ENCODE peak calls at places on chromosomes 16 and 17, in five cellular contexts. One of them, this sample, is unnamed.

GRCh38 chr17:44065668-44066203 is 735 bp downstream of the LSM12 start:
- DNase-seq in hepatocyte: no peak
- DNase-seq in psoas muscle: no peak
- DNase-seq in cardiac muscle cell: no peak
- DNase-seq in left lung: no peak
- DNase-seq in this sample: no peak

GRCh38 chr17:63425478-63425877 is 20.6 kb downstream of the CYB561 start:
- DNase-seq in hepatocyte: peak; percentile 91
- DNase-seq in psoas muscle: peak; percentile 68
- DNase-seq in cardiac muscle cell: peak; percentile 91
- DNase-seq in left lung: peak; percentile 66
- DNase-seq in this sample: no peak

GRCh38 chr16:64475627-64476351 is 646.1 kb downstream of the CDH11 start:
- DNase-seq in hepatocyte: peak; percentile 10
- DNase-seq in psoas muscle: no peak
- DNase-seq in cardiac muscle cell: peak; percentile 60
- DNase-seq in left lung: no peak
- DNase-seq in this sample: no peak

GRCh38 chr17:3167574-3167973 is 29.7 kb upstream of the OR1A2 start:
- DNase-seq in hepatocyte: no peak
- DNase-seq in psoas muscle: no peak
- DNase-seq in cardiac muscle cell: no peak
- DNase-seq in left lung: no peak
- DNase-seq in this sample: no peak

GRCh38 chr17:19447085-19447583 is 36.1 kb downstream of the RNF112 start:
- DNase-seq in hepatocyte: peak; percentile 86
- DNase-seq in psoas muscle: peak; percentile 31
- DNase-seq in cardiac muscle cell: peak; percentile 85
- DNase-seq in left lung: no peak
- DNase-seq in this sample: no peak

GRCh38 chr17:83155128-83156081 is 76.0 kb downstream of the METRNL start:
- DNase-seq in hepatocyte: no peak
- DNase-seq in psoas muscle: peak; percentile 48
- DNase-seq in cardiac muscle cell: peak; percentile 61
- DNase-seq in left lung: no peak
- DNase-seq in this sample: no peak

GRCh38 chr16:68084504-68085258 is 489 bp upstream of the NFATC3 start:
- DNase-seq in hepatocyte: peak; percentile 95
- DNase-seq in psoas muscle: peak; percentile 91
- DNase-seq in cardiac muscle cell: peak; percentile 72
- DNase-seq in left lung: peak; percentile 92
- DNase-seq in this sample: peak; percentile 95

GRCh38 chr16:57619133-57619605 is 9.3 kb upstream of the ADGRG1 start:
- DNase-seq in hepatocyte: no peak
- DNase-seq in psoas muscle: no peak
- DNase-seq in cardiac muscle cell: no peak
- DNase-seq in left lung: peak; percentile 29
- DNase-seq in this sample: no peak

GRCh38 chr17:81888105-81888987 is 3.0 kb downstream of the ALYREF start:
- DNase-seq in hepatocyte: no peak
- DNase-seq in psoas muscle: no peak
- DNase-seq in cardiac muscle cell: no peak
- DNase-seq in left lung: no peak
- DNase-seq in this sample: no peak

DNA sequence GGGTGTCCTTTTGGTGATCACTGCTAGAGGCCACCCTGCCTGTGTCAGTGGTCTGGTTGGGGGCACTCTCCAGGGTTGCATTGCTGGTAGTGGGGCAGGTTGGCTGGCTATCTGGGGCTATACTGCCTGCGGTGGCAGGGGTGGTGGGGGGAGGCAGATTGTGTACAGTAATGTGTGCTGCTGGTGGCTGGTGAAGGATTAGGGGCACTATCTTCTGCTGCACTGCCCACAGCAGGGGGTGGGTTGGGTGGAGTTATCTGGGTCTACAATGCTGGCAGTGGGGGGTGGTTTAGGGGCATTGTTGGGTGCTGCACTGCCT is 204.0 kb upstream of the WSB1 start:
- DNase-seq in hepatocyte: no peak
- DNase-seq in psoas muscle: no peak
- DNase-seq in cardiac muscle cell: no peak
- DNase-seq in left lung: no peak
- DNase-seq in this sample: no peak
- H3K9me3 ChIP-seq in hepatocyte: no peaks in the 10 kb centered on the region
- H3K9me3 ChIP-seq in psoas muscle: no peaks in the 10 kb centered on the region
- H3K9me3 ChIP-seq in cardiac muscle cell: no peaks in the 10 kb centered on the region
- H3K9me3 ChIP-seq in left lung: no peaks in the 10 kb centered on the region
- H3K9me3 ChIP-seq in this sample: no peaks in the 10 kb centered on the region

DNA sequence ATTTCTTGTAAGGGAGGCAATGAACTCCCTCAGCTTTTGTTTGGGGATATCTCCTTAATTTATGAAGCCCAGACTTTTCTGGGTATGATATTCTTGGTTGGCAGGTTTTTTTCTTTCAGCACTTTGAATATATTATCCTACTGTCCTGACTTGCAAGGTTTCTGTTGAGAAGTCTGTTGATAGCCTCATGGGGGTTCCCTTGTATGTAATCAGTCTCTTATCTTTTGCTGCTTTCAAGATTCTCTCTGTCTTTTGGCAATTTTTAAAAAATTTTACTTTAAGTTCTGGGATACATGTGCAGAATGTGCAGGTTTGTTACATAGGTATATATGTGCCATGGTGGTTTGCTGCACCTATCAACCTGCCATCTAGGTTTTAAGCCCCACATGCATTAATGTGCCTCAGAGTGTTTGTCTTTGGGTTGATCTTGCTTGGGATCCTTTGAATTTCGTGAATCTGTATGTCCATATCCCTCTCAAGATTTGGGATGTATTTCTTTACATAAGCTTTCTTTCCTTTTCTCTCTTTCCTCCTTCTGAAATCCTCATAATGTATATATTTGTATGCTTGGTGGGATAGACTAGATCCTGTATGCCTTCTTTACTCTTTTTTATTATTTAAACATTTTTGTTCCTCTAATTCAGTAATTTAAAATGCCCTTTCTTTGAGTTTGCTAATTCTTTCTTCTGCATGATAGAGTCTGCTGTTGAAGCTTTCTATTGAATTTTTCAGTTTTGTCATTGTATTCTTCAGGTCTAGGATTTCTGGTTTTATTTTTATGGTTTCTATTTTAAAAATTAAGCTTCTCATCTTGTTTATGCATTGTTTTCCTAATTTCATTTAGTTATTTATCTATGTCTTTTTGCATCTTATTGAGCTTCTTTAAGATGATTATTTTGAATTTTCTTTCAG is 5.2 kb upstream of the KRT25 start:
- DNase-seq in hepatocyte: no peak
- DNase-seq in psoas muscle: no peak
- DNase-seq in cardiac muscle cell: no peak
- DNase-seq in left lung: no peak
- DNase-seq in this sample: no peak
- H3K9me3 ChIP-seq in hepatocyte: peaks cover 15% of the 10 kb centered on the region
- H3K9me3 ChIP-seq in psoas muscle: peaks cover 26% of the 10 kb centered on the region
- H3K9me3 ChIP-seq in cardiac muscle cell: no peaks in the 10 kb centered on the region
- H3K9me3 ChIP-seq in left lung: peaks cover 59% of the 10 kb centered on the region
- H3K9me3 ChIP-seq in this sample: no peaks in the 10 kb centered on the region

GRCh38 chr17:22305356-22306071 is 613.2 kb downstream of the KCNJ18 start:
- DNase-seq in hepatocyte: no peak
- DNase-seq in psoas muscle: no peak
- DNase-seq in cardiac muscle cell: no peak
- DNase-seq in left lung: no peak
- DNase-seq in this sample: no peak

GRCh38 chr17:22303096-22303495 is 610.8 kb downstream of the KCNJ18 start:
- DNase-seq in hepatocyte: no peak
- DNase-seq in psoas muscle: no peak
- DNase-seq in cardiac muscle cell: no peak
- DNase-seq in left lung: no peak
- DNase-seq in this sample: no peak

GRCh38 chr17:22301353-22301745 is 609.0 kb downstream of the KCNJ18 start:
- DNase-seq in hepatocyte: no peak
- DNase-seq in psoas muscle: no peak
- DNase-seq in cardiac muscle cell: no peak
- DNase-seq in left lung: no peak
- DNase-seq in this sample: no peak

GRCh38 chr17:22303865-22304264 is 611.5 kb downstream of the KCNJ18 start:
- DNase-seq in hepatocyte: no peak
- DNase-seq in psoas muscle: no peak
- DNase-seq in cardiac muscle cell: no peak
- DNase-seq in left lung: no peak
- DNase-seq in this sample: no peak

GRCh38 chr17:22304667-22305303 is 612.5 kb downstream of the KCNJ18 start:
- DNase-seq in hepatocyte: no peak
- DNase-seq in psoas muscle: no peak
- DNase-seq in cardiac muscle cell: no peak
- DNase-seq in left lung: no peak
- DNase-seq in this sample: no peak
- H3K9me3 ChIP-seq in hepatocyte: no peaks in the 10 kb centered on the region
- H3K9me3 ChIP-seq in psoas muscle: no peaks in the 10 kb centered on the region
- H3K9me3 ChIP-seq in cardiac muscle cell: no peaks in the 10 kb centered on the region
- H3K9me3 ChIP-seq in left lung: peaks cover 54% of the 10 kb centered on the region
- H3K9me3 ChIP-seq in this sample: no peaks in the 10 kb centered on the region

DNA sequence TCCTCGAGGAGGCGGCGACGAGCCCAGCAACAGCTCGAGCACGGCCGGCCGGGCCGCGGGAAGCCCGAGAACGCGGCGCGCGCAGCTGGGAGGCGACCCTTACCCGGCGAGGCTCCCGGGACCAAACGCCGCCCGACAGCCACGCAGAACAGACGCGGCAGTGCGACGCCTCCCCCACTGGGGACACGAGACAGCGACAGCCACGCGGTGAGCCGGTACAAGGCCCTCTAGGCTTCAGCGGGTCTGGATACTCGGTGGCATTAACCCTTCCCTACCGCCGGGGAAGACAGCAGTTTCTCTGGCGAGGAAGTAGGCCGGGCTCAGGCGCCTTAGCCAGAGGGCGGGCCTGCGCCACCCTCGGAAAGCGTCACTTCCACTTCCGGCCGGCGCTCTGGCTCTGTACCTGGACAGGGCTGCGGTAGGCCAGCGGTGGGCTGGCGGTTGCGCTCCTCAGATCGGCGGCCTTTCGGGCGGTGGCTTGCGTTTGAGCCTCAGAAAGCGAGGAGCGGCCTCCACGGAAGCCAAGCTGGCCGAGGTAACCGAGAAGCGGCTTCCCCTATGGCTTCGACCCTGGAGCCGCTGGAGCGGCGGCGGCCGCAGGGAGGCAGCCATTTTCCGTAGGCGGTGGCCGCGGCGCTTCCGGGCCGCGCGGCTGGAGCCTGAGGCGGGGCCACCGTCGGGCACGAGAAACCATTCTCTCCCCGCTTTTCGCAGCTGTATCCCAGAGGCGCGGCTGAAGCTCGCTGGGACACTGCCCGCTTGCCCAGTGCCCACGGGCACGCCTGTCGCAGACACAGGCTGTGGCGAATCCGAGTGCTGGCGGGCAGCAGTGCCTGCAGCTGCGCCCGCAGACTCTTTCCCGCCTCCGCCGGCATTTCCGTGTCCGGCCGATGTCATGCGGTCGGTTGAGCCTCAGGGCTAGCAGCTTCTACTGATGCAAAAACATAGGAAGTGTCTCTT is at the start of the genes TIGD7 and ZNF75A:
- DNase-seq in hepatocyte: peak; percentile 93
- DNase-seq in psoas muscle: peak; percentile 88
- DNase-seq in cardiac muscle cell: peak; percentile 94
- DNase-seq in left lung: peak; percentile 91
- DNase-seq in this sample: peak; percentile 89
- H3K9me3 ChIP-seq in hepatocyte: peaks cover 61% of the 10 kb centered on the region
- H3K9me3 ChIP-seq in psoas muscle: peaks cover 58% of the 10 kb centered on the region
- H3K9me3 ChIP-seq in cardiac muscle cell: no peaks in the 10 kb centered on the region
- H3K9me3 ChIP-seq in left lung: peaks cover 82% of the 10 kb centered on the region
- H3K9me3 ChIP-seq in this sample: peaks cover 30% of the 10 kb centered on the region

DNA sequence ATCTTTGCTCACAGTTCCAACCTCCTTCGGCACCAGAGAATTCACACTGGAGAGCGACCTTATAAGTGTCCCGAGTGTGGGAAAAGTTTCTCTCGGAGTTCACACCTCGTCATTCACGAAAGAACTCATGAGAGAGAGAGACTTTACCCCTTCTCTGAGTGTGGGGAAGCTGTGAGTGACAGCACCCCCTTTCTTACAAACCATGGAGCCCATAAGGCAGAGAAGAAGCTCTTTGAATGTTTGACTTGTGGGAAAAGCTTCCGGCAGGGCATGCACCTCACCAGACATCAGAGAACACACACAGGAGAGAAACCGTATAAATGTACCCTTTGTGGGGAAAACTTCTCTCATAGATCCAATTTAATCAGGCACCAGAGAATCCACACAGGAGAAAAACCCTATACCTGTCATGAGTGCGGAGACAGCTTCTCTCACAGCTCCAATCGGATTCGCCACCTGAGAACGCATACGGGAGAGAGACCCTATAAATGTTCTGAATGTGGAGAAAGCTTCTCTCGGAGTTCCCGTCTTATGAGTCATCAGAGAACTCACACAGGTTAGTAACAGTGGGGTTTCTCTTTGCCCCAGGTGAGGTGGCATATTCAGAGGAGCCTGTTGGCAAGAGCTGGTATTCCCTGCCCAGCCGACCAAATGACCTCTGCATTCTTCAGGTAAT is 6.8 kb downstream of the ZNF263 start:
- DNase-seq in hepatocyte: no peak
- DNase-seq in psoas muscle: no peak
- DNase-seq in cardiac muscle cell: no peak
- DNase-seq in left lung: no peak
- DNase-seq in this sample: no peak
- H3K9me3 ChIP-seq in hepatocyte: peaks cover 51% of the 10 kb centered on the region
- H3K9me3 ChIP-seq in psoas muscle: peaks cover 70% of the 10 kb centered on the region
- H3K9me3 ChIP-seq in cardiac muscle cell: no peaks in the 10 kb centered on the region
- H3K9me3 ChIP-seq in left lung: peaks cover 84% of the 10 kb centered on the region
- H3K9me3 ChIP-seq in this sample: peaks cover 3% of the 10 kb centered on the region

DNA sequence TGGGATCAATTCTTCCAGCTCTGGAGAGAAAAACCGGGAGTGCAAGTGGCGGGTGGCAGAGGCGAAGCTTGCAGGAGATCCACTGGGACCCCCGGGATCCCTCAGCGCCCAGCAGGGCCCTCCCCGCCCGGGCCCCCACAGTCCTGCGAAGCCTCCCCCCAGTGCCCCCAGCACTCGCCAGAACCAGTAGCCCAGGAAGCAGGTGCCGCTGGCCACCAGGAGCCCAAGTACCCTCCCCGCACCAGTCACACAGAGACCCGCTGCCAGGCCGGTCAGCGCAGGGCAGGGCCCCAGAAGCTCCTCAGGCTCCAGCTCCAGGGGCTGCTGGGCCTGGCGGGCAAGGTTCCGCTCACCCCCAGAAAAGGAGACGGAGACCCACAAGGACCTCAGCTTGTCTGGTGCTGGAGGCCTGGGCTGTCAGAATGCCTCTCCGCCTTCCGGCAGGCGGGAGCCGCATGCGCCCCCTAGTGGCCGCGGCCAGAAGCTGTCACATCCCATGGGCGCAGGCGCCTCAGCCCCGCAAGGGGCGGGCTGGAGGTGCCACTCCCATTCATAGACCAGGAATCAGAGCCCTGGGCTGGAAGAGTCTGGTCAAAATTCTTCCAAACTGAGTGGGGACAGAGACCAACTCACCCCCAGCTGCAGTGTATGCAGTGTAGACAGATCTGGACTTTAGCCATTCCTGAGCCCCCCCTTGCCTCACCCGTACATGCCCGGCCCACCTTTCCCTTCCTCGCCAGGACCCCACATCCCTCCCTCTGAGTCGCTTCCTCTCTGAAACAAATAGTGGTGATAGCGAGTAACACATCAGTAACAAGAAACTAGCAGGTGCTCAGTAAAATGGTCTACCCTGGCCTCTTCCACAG is 1002.3 kb downstream of the KCNJ18 start:
- DNase-seq in hepatocyte: no peak
- DNase-seq in psoas muscle: no peak
- DNase-seq in cardiac muscle cell: no peak
- DNase-seq in left lung: no peak
- DNase-seq in this sample: no peak
- H3K9me3 ChIP-seq in hepatocyte: peaks cover 4% of the 10 kb centered on the region
- H3K9me3 ChIP-seq in psoas muscle: no peaks in the 10 kb centered on the region
- H3K9me3 ChIP-seq in cardiac muscle cell: no peaks in the 10 kb centered on the region
- H3K9me3 ChIP-seq in left lung: peaks cover 64% of the 10 kb centered on the region
- H3K9me3 ChIP-seq in this sample: peaks cover 3% of the 10 kb centered on the region

This sample was measured in right lobe of liver.